ENCODE peak calls at places on chromosomes 16 and 17, in eight cellular contexts. X, B, C, M, Y, H, W and G are unnamed samples.

GRCh38 chr16:58200398-58200797 is 2.5 kb upstream of the CSNK2A2 start:
- DNase-seq in X (no peak), B (no peak), C (no peak), M (no peak), Y (no peak), H (no peak), W (no peak), G (no peak)

GRCh38 chr16:9827062-9827752 is 355.0 kb downstream of the GRIN2A start:
- DNase-seq in X (no peak), B (no peak), C (no peak), M (no peak), Y (no peak), H (no peak), W (no peak), G (no peak)

GRCh38 chr17:14197582-14197981 is 39.1 kb downstream of the CDRT15 start:
- DNase-seq in X (peak; percentile 24), B (no peak), C (peak; percentile 51), M (no peak), Y (peak; percentile 82), H (no peak), W (peak; percentile 26), G (no peak)

GRCh38 chr17:38852771-38853291 is 690 bp downstream of the RPL23 start:
- DNase-seq in X (no peak), B (peak; percentile 31), C (no peak), M (no peak), Y (no peak), H (no peak), W (no peak), G (no peak)

GRCh38 chr17:64213995-64214507 is 49.0 kb downstream of the TEX2 start:
- DNase-seq in X (no peak), B (no peak), C (no peak), M (no peak), Y (no peak), H (no peak), W (no peak), G (no peak)

GRCh38 chr17:79792984-79793923 is 3.6 kb downstream of the CBX8 start:
- DNase-seq in X (no peak), B (no peak), C (no peak), M (no peak), Y (no peak), H (no peak), W (no peak), G (no peak)

GRCh38 chr16:30902070-30902972 is 5.9 kb downstream of the CTF1 start:
- DNase-seq in X (no peak), B (peak; percentile 94), C (peak; percentile 72), M (peak; percentile 79), Y (peak; percentile 66), H (peak; percentile 88), W (peak; percentile 66), G (peak; percentile 62)

GRCh38 chr16:24550295-24550694 is 10.9 kb downstream of the RBBP6 start:
- DNase-seq in X (no peak), B (no peak), C (no peak), M (no peak), Y (no peak), H (no peak), W (no peak), G (no peak)

GRCh38 chr17:12618557-12618956 is 47.1 kb upstream of the MYOCD start:
- DNase-seq in X (no peak), B (no peak), C (no peak), M (no peak), Y (no peak), H (no peak), W (no peak), G (no peak)